ENCODE peak calls at places on chromosomes 16 and 17, in ten cellular contexts. X is Ammon's horn; I is NCI-H1417; E is AG04450; B is AG08396; Y is stimulated activated CD4-positive, alpha-beta T cell treated with anti-CD3 and anti-CD28 coated beads, Interleukin-1b, Interleukin-23, amount 100 ng/mL, for 1 hour; D is ELF-1; Z is adrenal gland; H is myocyte; R is natural killer cell. S is an unnamed sample.

GRCh38 chr17:14373587-14374259 is 72.8 kb downstream of the HS3ST3B1 start:
- DNase-seq in E (no peak), X (no peak), Z (no peak), B (no peak), D (no peak), I (no peak), R (no peak), H (peak; percentile 70), Y (no peak), S (peak; percentile 44)

GRCh38 chr17:75404739-75405364 is 626 bp downstream of the GRB2 start:
- DNase-seq in I (peak; percentile 60), D (peak; percentile 70), E (no peak), R (peak; percentile 44), Y (no peak), Z (peak; percentile 57), H (peak; percentile 36), B (peak; percentile 45), X (peak; percentile 31), S (peak; percentile 45)

GRCh38 chr17:27158390-27158789 is 135.5 kb upstream of the WSB1 start:
- DNase-seq in D (no peak), Y (no peak), R (no peak), B (no peak), I (peak; percentile 70), Z (no peak), X (no peak), E (no peak), H (no peak), S (no peak)

GRCh38 chr16:50246299-50247122 is 19.8 kb upstream of the ADCY7 start:
- DNase-seq in Z (no peak), I (peak; percentile 11), R (no peak), H (no peak), D (peak; percentile 33), X (no peak), B (no peak), E (no peak), Y (no peak), S (no peak)

GRCh38 chr16:30032083-30032819 is 1.2 kb upstream of the TLCD3B start:
- DNase-seq in B (peak; percentile 75), H (peak; percentile 73), E (no peak), Z (no peak), D (peak; percentile 90), I (peak; percentile 71), R (peak; percentile 41), X (peak; percentile 79), Y (no peak), S (peak; percentile 71)

GRCh38 chr16:316741-317464 is 33.9 kb downstream of the PDIA2 start:
- DNase-seq in I (no peak), Z (no peak), Y (no peak), R (no peak), H (no peak), E (no peak), D (peak; percentile 43), X (no peak), B (no peak), S (no peak)

GRCh38 chr16:69438465-69438864 is 14.0 kb downstream of the CYB5B start:
- DNase-seq in H (no peak), X (no peak), R (no peak), Z (no peak), E (no peak), Y (no peak), B (no peak), D (no peak), I (no peak), S (no peak)

GRCh38 chr16:87780385-87780989 is 14.7 kb upstream of the KLHDC4 start:
- DNase-seq in I (peak; percentile 81), E (no peak), Z (peak; percentile 30), Y (no peak), R (no peak), B (no peak), D (no peak), X (peak; percentile 81), H (no peak), S (no peak)

GRCh38 chr16:46920402-46921068 is 36.4 kb downstream of the GPT2 start:
- DNase-seq in H (no peak), B (no peak), Z (peak; percentile 61), X (peak; percentile 52), E (no peak), D (no peak), Y (no peak), R (no peak), I (no peak), S (no peak)

GRCh38 chr16:12874135-12874534 is 27.3 kb upstream of the SHISA9 start:
- DNase-seq in X (no peak), H (peak; percentile 36), B (no peak), Z (no peak), I (no peak), D (no peak), Y (no peak), E (no peak), R (no peak), S (no peak)

GRCh38 chr17:17741346-17742023 is 60.2 kb downstream of the RAI1 start:
- DNase-seq in X (peak; percentile 92), E (no peak), I (no peak), D (peak; percentile 67), B (peak; percentile 74), H (no peak), R (no peak), Z (peak; percentile 58), Y (no peak), S (peak; percentile 67)

GRCh38 chr17:48054238-48055185 is 6.4 kb downstream of the NFE2L1 start:
- DNase-seq in H (peak; percentile 32), I (peak; percentile 91), R (no peak), D (peak; percentile 99), E (no peak), Z (peak; percentile 95), B (peak; percentile 51), Y (no peak), X (peak; percentile 87), S (peak; percentile 89)